ENCODE peak calls at places on chromosome 18, in four cellular contexts. One of them, this sample, is unnamed.

GRCh38 chr18:57446322-57446721 is 11.1 kb downstream of the ONECUT2 start:
- DNase-seq in IMR-90: peak; percentile 4
- DNase-seq in K562: peak; percentile 52
- DNase-seq in GM12878: no peak
- DNase-seq in this sample: no peak

GRCh38 chr18:61535401-61535800 is 202.2 kb downstream of the CDH20 start:
- DNase-seq in K562: no peak
- DNase-seq in IMR-90: no peak
- DNase-seq in GM12878: no peak
- DNase-seq in this sample: no peak

GRCh38 chr18:27844416-27844792 is 332.5 kb downstream of the CDH2 start:
- DNase-seq in GM12878: no peak
- DNase-seq in K562: no peak
- DNase-seq in IMR-90: peak; percentile 22
- DNase-seq in this sample: no peak

GRCh38 chr18:57859314-57859713 is 56.2 kb upstream of the ATP8B1 start:
- DNase-seq in K562: peak; percentile 26
- DNase-seq in GM12878: no peak
- DNase-seq in IMR-90: no peak
- DNase-seq in this sample: peak; percentile 35

GRCh38 chr18:37668971-37669747 is 103.6 kb upstream of the CELF4 start:
- DNase-seq in K562: no peak
- DNase-seq in IMR-90: no peak
- DNase-seq in GM12878: no peak
- DNase-seq in this sample: no peak

GRCh38 chr18:7958081-7958896 is 391.2 kb downstream of the PTPRM start:
- DNase-seq in K562: no peak
- DNase-seq in IMR-90: peak; percentile 52
- DNase-seq in GM12878: peak; percentile 20
- DNase-seq in this sample: peak; percentile 61

GRCh38 chr18:77096936-77097886 is 35.4 kb downstream of the MBP start:
- DNase-seq in IMR-90: no peak
- DNase-seq in K562: no peak
- DNase-seq in GM12878: no peak
- DNase-seq in this sample: no peak

GRCh38 chr18:27964811-27965210 is 212.1 kb downstream of the CDH2 start:
- DNase-seq in GM12878: no peak
- DNase-seq in K562: no peak
- DNase-seq in IMR-90: peak; percentile 4
- DNase-seq in this sample: peak; percentile 2

GRCh38 chr18:48136544-48137353 is 206.3 kb upstream of the SMAD2 start:
- DNase-seq in GM12878: no peak
- DNase-seq in IMR-90: no peak
- DNase-seq in K562: no peak
- DNase-seq in this sample: no peak

GRCh38 chr18:58781627-58782194 is 83.0 kb upstream of the ZNF532 start:
- DNase-seq in GM12878: peak; percentile 57
- DNase-seq in K562: peak; percentile 50
- DNase-seq in IMR-90: peak; percentile 76
- DNase-seq in this sample: peak; percentile 83

DNA sequence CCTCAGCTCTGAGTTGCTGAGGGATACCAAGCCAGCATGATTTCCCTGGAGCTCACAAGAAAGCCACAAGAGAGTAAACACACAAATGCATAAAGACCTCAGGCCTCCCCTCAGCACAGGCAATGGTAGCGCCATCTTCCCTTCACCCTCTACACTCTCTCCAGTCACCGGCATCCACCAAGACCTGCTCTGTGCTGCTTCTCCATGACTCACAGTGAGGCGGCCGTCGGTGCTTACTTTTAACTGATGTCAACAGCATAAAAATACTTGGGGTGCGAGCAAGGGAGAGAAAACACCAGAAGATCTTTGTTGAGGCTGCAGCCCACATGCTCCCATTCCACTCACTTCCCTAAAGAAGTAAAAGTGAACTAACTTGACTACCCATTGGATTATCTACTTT is 46.7 kb downstream of the L3MBTL4 start:
- DNase-seq in IMR-90: no peak
- DNase-seq in GM12878: no peak
- DNase-seq in K562: no peak
- DNase-seq in this sample: no peak
- TF ChIP-seq FOS in IMR-90: no peak
- TF ChIP-seq FOS in GM12878: no peak
- TF ChIP-seq FOS in K562: no peak
- TF ChIP-seq FOS in this sample: no peak

GRCh38 chr18:45688113-45688512 is 35.9 kb upstream of the SLC14A1 start:
- DNase-seq in GM12878: no peak
- DNase-seq in K562: no peak
- DNase-seq in IMR-90: peak; percentile 48
- DNase-seq in this sample: no peak
- TF ChIP-seq FOS in GM12878: no peak
- TF ChIP-seq FOS in K562: no peak
- TF ChIP-seq FOS in IMR-90: no peak
- TF ChIP-seq FOS in this sample: no peak

DNA sequence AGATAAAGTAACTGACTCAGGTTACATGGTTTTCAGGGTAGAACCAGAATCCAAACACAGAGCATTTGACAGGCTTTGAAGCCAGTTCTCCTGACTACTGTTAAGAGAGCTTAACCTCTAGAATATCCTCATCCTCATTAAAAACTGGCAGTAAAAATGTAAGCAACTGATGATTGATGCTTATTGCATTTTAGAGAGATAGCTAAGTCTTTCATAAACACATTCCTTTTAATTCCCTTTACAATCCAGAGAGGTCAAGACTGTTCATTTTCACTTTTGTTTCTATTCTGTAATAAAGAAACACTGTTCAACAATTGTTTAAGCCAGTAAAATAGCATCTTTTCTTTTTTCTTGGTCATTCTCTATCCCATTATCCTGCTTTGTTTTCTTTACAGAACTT is 53.9 kb upstream of the RAB27B start:
- DNase-seq in GM12878: no peak
- DNase-seq in K562: no peak
- DNase-seq in IMR-90: peak; percentile 41
- DNase-seq in this sample: no peak
- TF ChIP-seq FOS in GM12878: no peak
- TF ChIP-seq FOS in K562: no peak
- TF ChIP-seq FOS in IMR-90: no peak
- TF ChIP-seq FOS in this sample: no peak

GRCh38 chr18:23177433-23178072 is 42.3 kb downstream of the CABLES1 start:
- DNase-seq in GM12878: no peak
- DNase-seq in K562: no peak
- DNase-seq in IMR-90: no peak
- DNase-seq in this sample: no peak
- TF ChIP-seq FOS in GM12878: no peak
- TF ChIP-seq FOS in K562: no peak
- TF ChIP-seq FOS in IMR-90: no peak
- TF ChIP-seq FOS in this sample: no peak

GRCh38 chr18:23916338-23916737 is 98.2 kb upstream of the TTC39C start:
- DNase-seq in GM12878: no peak
- DNase-seq in K562: no peak
- DNase-seq in IMR-90: no peak
- DNase-seq in this sample: no peak
- TF ChIP-seq FOS in GM12878: no peak
- TF ChIP-seq FOS in K562: no peak
- TF ChIP-seq FOS in IMR-90: no peak
- TF ChIP-seq FOS in this sample: no peak

GRCh38 chr18:35807942-35808341 is 164.5 kb upstream of the RMP24 start:
- DNase-seq in IMR-90: no peak
- DNase-seq in GM12878: no peak
- DNase-seq in K562: no peak
- DNase-seq in this sample: no peak

GRCh38 chr18:35808796-35809195 is 163.7 kb upstream of the RMP24 start:
- DNase-seq in IMR-90: no peak
- DNase-seq in GM12878: no peak
- DNase-seq in K562: no peak
- DNase-seq in this sample: no peak

GRCh38 chr18:35816003-35816402 is 156.5 kb upstream of the RMP24 start:
- DNase-seq in IMR-90: no peak
- DNase-seq in GM12878: no peak
- DNase-seq in K562: no peak
- DNase-seq in this sample: no peak

GRCh38 chr18:35810505-35810904 is 162.0 kb upstream of the RMP24 start:
- DNase-seq in K562: no peak
- DNase-seq in GM12878: no peak
- DNase-seq in IMR-90: no peak
- DNase-seq in this sample: no peak

GRCh38 chr18:35811896-35812295 is 160.6 kb upstream of the RMP24 start:
- DNase-seq in IMR-90: no peak
- DNase-seq in GM12878: no peak
- DNase-seq in K562: no peak
- DNase-seq in this sample: peak; percentile 67
- TF ChIP-seq FOS in IMR-90: no peak
- TF ChIP-seq FOS in GM12878: no peak
- TF ChIP-seq FOS in K562: no peak
- TF ChIP-seq FOS in this sample: peak; percentile 97

GRCh38 chr18:8987250-8987649 is 115.2 kb upstream of the NDUFV2 start:
- DNase-seq in K562: no peak
- DNase-seq in GM12878: no peak
- DNase-seq in IMR-90: peak; percentile 23
- DNase-seq in this sample: no peak
- TF ChIP-seq FOS in K562: no peak
- TF ChIP-seq FOS in GM12878: no peak
- TF ChIP-seq FOS in IMR-90: no peak
- TF ChIP-seq FOS in this sample: no peak

GRCh38 chr18:35641467-35641866 is 59.9 kb downstream of the GALNT1 start:
- DNase-seq in K562: no peak
- DNase-seq in GM12878: no peak
- DNase-seq in IMR-90: no peak
- DNase-seq in this sample: no peak
- TF ChIP-seq FOS in K562: no peak
- TF ChIP-seq FOS in GM12878: no peak
- TF ChIP-seq FOS in IMR-90: no peak
- TF ChIP-seq FOS in this sample: no peak

DNA sequence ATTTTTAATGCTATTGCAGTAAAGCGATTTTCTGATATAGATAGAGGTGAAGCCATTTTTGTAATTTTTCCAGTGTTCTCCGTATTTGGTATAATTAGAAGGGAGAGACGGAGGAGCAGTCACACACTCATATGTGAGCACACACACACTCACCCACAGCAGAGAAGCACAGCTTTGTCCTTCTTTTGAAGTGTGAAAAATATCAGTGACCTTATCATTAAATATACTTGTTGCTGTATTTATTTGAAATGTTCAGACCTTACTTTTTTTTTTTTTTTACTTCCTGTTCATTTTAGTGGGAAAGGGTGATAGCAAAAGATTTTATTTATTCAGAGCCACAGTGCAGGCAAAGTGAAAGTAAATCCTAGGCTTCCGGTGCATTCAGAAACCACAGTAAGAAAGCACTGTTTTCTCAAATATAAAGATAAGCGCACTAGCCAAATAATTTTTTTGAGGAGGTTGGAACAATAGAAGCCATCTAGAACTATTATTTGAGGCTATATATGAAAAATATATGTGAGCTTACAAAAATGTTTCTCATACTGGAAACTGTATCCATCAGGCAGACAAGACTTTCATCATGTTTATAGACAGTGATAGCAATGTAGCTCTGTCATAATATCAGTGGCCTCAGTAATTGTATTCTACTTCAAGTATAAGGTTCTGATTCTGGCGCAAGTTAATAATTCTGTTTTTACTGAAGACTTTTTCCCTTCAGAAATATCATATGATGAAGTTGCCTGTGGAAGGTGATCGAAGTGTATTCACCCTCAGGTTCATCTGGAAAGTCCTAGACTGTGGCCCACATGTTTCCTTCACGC is 37.2 kb downstream of the TSHZ1 start:
- DNase-seq in IMR-90: peak; percentile 65
- DNase-seq in K562: no peak
- DNase-seq in GM12878: no peak
- DNase-seq in this sample: peak; percentile 86
- TF ChIP-seq FOS in IMR-90: no peak
- TF ChIP-seq FOS in K562: no peak
- TF ChIP-seq FOS in GM12878: no peak
- TF ChIP-seq FOS in this sample: no peak

GRCh38 chr18:34995746-34996145 is 45.5 kb upstream of the MAPRE2 start:
- DNase-seq in K562: no peak
- DNase-seq in IMR-90: no peak
- DNase-seq in GM12878: no peak
- DNase-seq in this sample: no peak
- TF ChIP-seq FOS in K562: no peak
- TF ChIP-seq FOS in IMR-90: no peak
- TF ChIP-seq FOS in GM12878: no peak
- TF ChIP-seq FOS in this sample: no peak

This sample was measured in endothelial cell of umbilical vein.